ENCODE peak calls at places on chromosomes 12 and 14, in eight cellular contexts. One of them, this sample, is unnamed.
A peak's percentile ranks its signal among the peaks of the same experiment; 100 is the strongest.

GRCh38 chr14:53516261-53516774 is 363.2 kb upstream of the DDHD1 start:
- DNase-seq in H4: no peak
- DNase-seq in CD4-positive, alpha-beta T cell: no peak
- DNase-seq in GM23338: no peak
- DNase-seq in HuH-7.5: no peak
- DNase-seq in T-helper 9 cell: no peak
- DNase-seq in RCC 7860: no peak
- DNase-seq in H7: no peak
- DNase-seq in this sample: no peak

GRCh38 chr14:75440733-75441474 is 13.1 kb downstream of the JDP2 start:
- DNase-seq in H4: no peak
- DNase-seq in CD4-positive, alpha-beta T cell: no peak
- DNase-seq in GM23338: no peak
- DNase-seq in HuH-7.5: no peak
- DNase-seq in T-helper 9 cell: no peak
- DNase-seq in RCC 7860: no peak
- DNase-seq in H7: no peak
- DNase-seq in this sample: no peak

GRCh38 chr12:130253866-130254265 is 83.8 kb upstream of the PIWIL1 start:
- DNase-seq in H4: no peak
- DNase-seq in CD4-positive, alpha-beta T cell: no peak
- DNase-seq in GM23338: no peak
- DNase-seq in HuH-7.5: no peak
- DNase-seq in T-helper 9 cell: no peak
- DNase-seq in RCC 7860: no peak
- DNase-seq in H7: no peak
- DNase-seq in this sample: no peak

GRCh38 chr12:76719171-76719631 is 44.7 kb upstream of the ZDHHC17 start:
- DNase-seq in H4: no peak
- DNase-seq in CD4-positive, alpha-beta T cell: no peak
- DNase-seq in GM23338: peak; percentile 24
- DNase-seq in HuH-7.5: no peak
- DNase-seq in T-helper 9 cell: no peak
- DNase-seq in RCC 7860: no peak
- DNase-seq in H7: no peak
- DNase-seq in this sample: peak; percentile 69

GRCh38 chr14:66008631-66009030 is 477.5 kb upstream of the CCDC196 start:
- DNase-seq in H4: peak; percentile 47
- DNase-seq in CD4-positive, alpha-beta T cell: no peak
- DNase-seq in GM23338: no peak
- DNase-seq in HuH-7.5: no peak
- DNase-seq in T-helper 9 cell: no peak
- DNase-seq in RCC 7860: no peak
- DNase-seq in H7: no peak
- DNase-seq in this sample: no peak

GRCh38 chr12:46356655-46357437 is 15.7 kb downstream of the SLC38A2 start:
- DNase-seq in H4: no peak
- DNase-seq in CD4-positive, alpha-beta T cell: no peak
- DNase-seq in GM23338: no peak
- DNase-seq in HuH-7.5: no peak
- DNase-seq in T-helper 9 cell: no peak
- DNase-seq in RCC 7860: no peak
- DNase-seq in H7: no peak
- DNase-seq in this sample: peak; percentile 53

GRCh38 chr12:76556373-76556772 is 3.2 kb downstream of the OSBPL8 start:
- DNase-seq in H4: no peak
- DNase-seq in CD4-positive, alpha-beta T cell: no peak
- DNase-seq in GM23338: no peak
- DNase-seq in HuH-7.5: no peak
- DNase-seq in T-helper 9 cell: no peak
- DNase-seq in RCC 7860: no peak
- DNase-seq in H7: no peak
- DNase-seq in this sample: no peak

GRCh38 chr12:57755454-57756372 is 810 bp downstream of the MARCHF9 start:
- DNase-seq in H4: no peak
- DNase-seq in CD4-positive, alpha-beta T cell: peak; percentile 40
- DNase-seq in GM23338: peak; percentile 53
- DNase-seq in HuH-7.5: peak; percentile 71
- DNase-seq in T-helper 9 cell: peak; percentile 48
- DNase-seq in RCC 7860: no peak
- DNase-seq in H7: peak; percentile 78
- DNase-seq in this sample: peak; percentile 83

GRCh38 chr14:32601908-32602307 is 272.8 kb downstream of the AKAP6 start:
- DNase-seq in H4: no peak
- DNase-seq in CD4-positive, alpha-beta T cell: no peak
- DNase-seq in GM23338: no peak
- DNase-seq in HuH-7.5: no peak
- DNase-seq in T-helper 9 cell: no peak
- DNase-seq in RCC 7860: no peak
- DNase-seq in H7: no peak
- DNase-seq in this sample: no peak

GRCh38 chr14:98912655-98913054 is 359.3 kb downstream of the BCL11B start:
- DNase-seq in H4: no peak
- DNase-seq in CD4-positive, alpha-beta T cell: no peak
- DNase-seq in GM23338: no peak
- DNase-seq in HuH-7.5: no peak
- DNase-seq in T-helper 9 cell: no peak
- DNase-seq in RCC 7860: no peak
- DNase-seq in H7: no peak
- DNase-seq in this sample: no peak

GRCh38 chr14:37658174-37658573 is 62.7 kb downstream of the TTC6 start:
- DNase-seq in H4: peak; percentile 17
- DNase-seq in CD4-positive, alpha-beta T cell: no peak
- DNase-seq in GM23338: peak; percentile 6
- DNase-seq in HuH-7.5: no peak
- DNase-seq in T-helper 9 cell: no peak
- DNase-seq in RCC 7860: no peak
- DNase-seq in H7: no peak
- DNase-seq in this sample: no peak

GRCh38 chr12:8692573-8692972 is 5.2 kb upstream of the RIMKLB start:
- DNase-seq in H4: peak; percentile 66
- DNase-seq in CD4-positive, alpha-beta T cell: no peak
- DNase-seq in GM23338: peak; percentile 92
- DNase-seq in HuH-7.5: no peak
- DNase-seq in T-helper 9 cell: no peak
- DNase-seq in RCC 7860: no peak
- DNase-seq in H7: peak; percentile 85
- DNase-seq in this sample: peak; percentile 88

GRCh38 chr12:13981296-13981962 is at the start of gene GRIN2B:
- DNase-seq in H4: no peak
- DNase-seq in CD4-positive, alpha-beta T cell: no peak
- DNase-seq in GM23338: peak; percentile 76
- DNase-seq in HuH-7.5: no peak
- DNase-seq in T-helper 9 cell: no peak
- DNase-seq in RCC 7860: peak; percentile 17
- DNase-seq in H7: peak; percentile 80
- DNase-seq in this sample: peak; percentile 80

GRCh38 chr14:93481758-93482157 is 51.0 kb downstream of the UNC79 start:
- DNase-seq in H4: no peak
- DNase-seq in CD4-positive, alpha-beta T cell: no peak
- DNase-seq in GM23338: no peak
- DNase-seq in HuH-7.5: no peak
- DNase-seq in T-helper 9 cell: no peak
- DNase-seq in RCC 7860: no peak
- DNase-seq in H7: no peak
- DNase-seq in this sample: no peak

GRCh38 chr12:69239922-69240624 is 704 bp downstream of the CPSF6 start:
- DNase-seq in H4: no peak
- DNase-seq in CD4-positive, alpha-beta T cell: peak; percentile 24
- DNase-seq in GM23338: peak; percentile 75
- DNase-seq in HuH-7.5: peak; percentile 21
- DNase-seq in T-helper 9 cell: peak; percentile 39
- DNase-seq in RCC 7860: no peak
- DNase-seq in H7: peak; percentile 63
- DNase-seq in this sample: peak; percentile 85

GRCh38 chr14:42523656-42524055 is 917.0 kb downstream of the LRFN5 start:
- DNase-seq in H4: peak; percentile 57
- DNase-seq in CD4-positive, alpha-beta T cell: no peak
- DNase-seq in GM23338: no peak
- DNase-seq in HuH-7.5: no peak
- DNase-seq in T-helper 9 cell: no peak
- DNase-seq in RCC 7860: no peak
- DNase-seq in H7: no peak
- DNase-seq in this sample: no peak

GRCh38 chr14:55212611-55213010 is 21.2 kb upstream of the DLGAP5 start:
- DNase-seq in H4: no peak
- DNase-seq in CD4-positive, alpha-beta T cell: no peak
- DNase-seq in GM23338: no peak
- DNase-seq in HuH-7.5: no peak
- DNase-seq in T-helper 9 cell: no peak
- DNase-seq in RCC 7860: no peak
- DNase-seq in H7: no peak
- DNase-seq in this sample: no peak

This sample was measured in endodermal cell.